ENCODE peak calls at places on chromosomes 3 and 15, in nine cellular contexts. R, L, D, N, O, Q, M, I and W are unnamed samples.

GRCh38 chr3:169615833-169616232 is 47.7 kb downstream of the MECOM start:
- DNase-seq in R (no peak), L (no peak), D (no peak), N (no peak), O (no peak), Q (no peak), M (no peak), I (no peak), W (no peak)

GRCh38 chr15:82647045-82647834 is at the start of gene CPEB1:
- DNase-seq in R (peak; percentile 74), L (peak; percentile 52), D (peak; percentile 42), N (peak; percentile 83), O (peak; percentile 39), Q (peak; percentile 28), M (no peak), I (peak; percentile 51), W (no peak)

GRCh38 chr3:122992628-122993570 is 34.7 kb downstream of the SEMA5B start:
- DNase-seq in R (no peak), L (no peak), D (no peak), N (peak; percentile 53), O (peak; percentile 42), Q (peak; percentile 37), M (no peak), I (no peak), W (no peak)

GRCh38 chr3:149384911-149385321 is 7.5 kb upstream of the TM4SF1 start:
- DNase-seq in R (no peak), L (no peak), D (no peak), N (no peak), O (no peak), Q (no peak), M (no peak), I (no peak), W (peak; percentile 88)

GRCh38 chr3:70803891-70804290 is 491.5 kb upstream of the MDFIC2 start:
- DNase-seq in R (no peak), L (no peak), D (no peak), N (no peak), O (no peak), Q (no peak), M (no peak), I (no peak), W (no peak)

GRCh38 chr3:31534036-31534435 is 1.3 kb downstream of the STT3B start:
- DNase-seq in R (no peak), L (no peak), D (peak; percentile 47), N (no peak), O (no peak), Q (no peak), M (no peak), I (no peak), W (peak; percentile 33)

GRCh38 chr3:449711-450110 is 253.1 kb downstream of the CHL1 start:
- DNase-seq in R (no peak), L (no peak), D (no peak), N (no peak), O (no peak), Q (no peak), M (no peak), I (no peak), W (no peak)

GRCh38 chr15:59294574-59294960 is 78.1 kb downstream of the MYO1E start:
- DNase-seq in R (no peak), L (no peak), D (no peak), N (no peak), O (no peak), Q (no peak), M (no peak), I (no peak), W (no peak)

GRCh38 chr3:38580450-38581382 is 68.8 kb downstream of the SCN5A start:
- DNase-seq in R (peak; percentile 36), L (peak; percentile 49), D (no peak), N (no peak), O (peak; percentile 86), Q (no peak), M (no peak), I (no peak), W (no peak)

GRCh38 chr3:38582941-38583645 is 66.4 kb downstream of the SCN5A start:
- DNase-seq in R (peak; percentile 27), L (no peak), D (no peak), N (no peak), O (peak; percentile 80), Q (no peak), M (no peak), I (no peak), W (no peak)

GRCh38 chr3:38583688-38584087 is 65.8 kb downstream of the SCN5A start:
- DNase-seq in R (peak; percentile 27), L (no peak), D (no peak), N (no peak), O (no peak), Q (no peak), M (no peak), I (no peak), W (no peak)

GRCh38 chr3:38582316-38582715 is 67.2 kb downstream of the SCN5A start:
- DNase-seq in R (peak; percentile 39), L (no peak), D (no peak), N (no peak), O (no peak), Q (no peak), M (no peak), I (no peak), W (no peak)

DNA sequence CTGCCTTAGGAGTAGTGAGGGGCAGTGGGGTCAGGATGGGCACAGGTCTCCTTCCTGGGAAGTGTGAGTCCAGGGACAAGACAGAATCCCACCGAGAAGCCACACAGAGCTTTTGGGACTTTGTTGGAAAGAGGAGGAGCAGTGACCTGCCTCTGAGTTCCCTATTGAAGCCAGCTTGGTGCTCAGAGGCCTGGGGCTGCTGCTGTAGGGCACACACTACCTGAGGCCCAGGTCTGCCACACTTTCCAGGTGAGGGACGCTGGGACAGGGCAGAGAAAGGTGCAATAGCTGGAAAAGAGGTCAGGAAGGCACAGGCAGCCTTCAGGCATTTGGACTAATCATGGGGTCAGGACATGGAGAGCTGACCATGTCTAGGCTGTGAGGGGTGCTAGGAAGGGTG is 67.7 kb downstream of the SCN5A start:
- DNase-seq in R (peak; percentile 27), L (no peak), D (no peak), N (no peak), O (no peak), Q (no peak), M (no peak), I (no peak), W (no peak)
- TF ChIP-seq CTCF in R (no peak), L (no peak), D (no peak), N (no peak), O (no peak), Q (no peak), M (no peak), I (no peak), W (no peak)

DNA sequence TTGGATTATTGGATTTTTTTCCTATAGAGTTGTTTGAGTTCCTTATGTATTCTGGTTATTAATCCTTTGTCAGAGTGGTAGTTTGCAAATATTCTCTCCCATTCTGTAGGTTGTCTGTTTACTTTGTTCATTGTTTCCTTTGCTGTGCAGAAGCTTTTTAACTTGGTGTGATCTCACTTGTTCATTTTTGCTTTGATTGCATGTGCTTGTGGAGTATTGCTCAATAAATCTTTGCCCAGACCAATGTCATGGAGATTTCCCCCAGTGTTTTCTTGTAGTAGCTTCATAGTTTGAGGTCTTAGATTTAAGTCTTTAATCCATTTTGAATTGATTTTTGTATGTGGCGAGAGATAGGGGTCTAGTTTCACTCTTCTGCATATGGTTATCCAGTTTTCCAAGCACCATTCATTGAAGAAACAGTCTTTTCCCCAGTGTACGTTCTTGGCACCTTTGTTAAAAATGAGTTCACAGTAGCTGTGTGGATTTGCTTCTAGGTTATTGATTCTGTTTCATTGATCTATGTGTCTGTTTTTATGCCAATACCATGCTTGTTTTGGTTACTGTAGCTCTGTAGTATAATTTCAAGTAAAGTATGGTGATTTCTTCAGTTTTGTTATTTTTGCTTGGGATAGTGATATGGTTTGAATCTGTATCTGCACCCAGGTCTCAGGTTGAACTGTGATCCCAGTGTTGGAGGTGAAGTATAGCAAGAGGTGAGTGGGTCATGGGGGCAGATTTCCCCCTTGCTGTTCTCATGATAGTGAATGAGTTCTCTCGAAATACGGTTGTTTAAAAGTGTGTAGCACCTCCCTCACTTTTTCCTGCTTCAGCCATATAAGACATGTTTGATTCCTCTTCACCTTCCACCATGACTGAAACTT is 46.1 kb upstream of the TNFSF10 start:
- DNase-seq in R (no peak), L (no peak), D (no peak), N (no peak), O (no peak), Q (no peak), M (no peak), I (no peak), W (no peak)
- TF ChIP-seq CTCF in R (no peak), L (no peak), D (no peak), N (no peak), O (no peak), Q (no peak), M (no peak), I (no peak), W (no peak)

DNA sequence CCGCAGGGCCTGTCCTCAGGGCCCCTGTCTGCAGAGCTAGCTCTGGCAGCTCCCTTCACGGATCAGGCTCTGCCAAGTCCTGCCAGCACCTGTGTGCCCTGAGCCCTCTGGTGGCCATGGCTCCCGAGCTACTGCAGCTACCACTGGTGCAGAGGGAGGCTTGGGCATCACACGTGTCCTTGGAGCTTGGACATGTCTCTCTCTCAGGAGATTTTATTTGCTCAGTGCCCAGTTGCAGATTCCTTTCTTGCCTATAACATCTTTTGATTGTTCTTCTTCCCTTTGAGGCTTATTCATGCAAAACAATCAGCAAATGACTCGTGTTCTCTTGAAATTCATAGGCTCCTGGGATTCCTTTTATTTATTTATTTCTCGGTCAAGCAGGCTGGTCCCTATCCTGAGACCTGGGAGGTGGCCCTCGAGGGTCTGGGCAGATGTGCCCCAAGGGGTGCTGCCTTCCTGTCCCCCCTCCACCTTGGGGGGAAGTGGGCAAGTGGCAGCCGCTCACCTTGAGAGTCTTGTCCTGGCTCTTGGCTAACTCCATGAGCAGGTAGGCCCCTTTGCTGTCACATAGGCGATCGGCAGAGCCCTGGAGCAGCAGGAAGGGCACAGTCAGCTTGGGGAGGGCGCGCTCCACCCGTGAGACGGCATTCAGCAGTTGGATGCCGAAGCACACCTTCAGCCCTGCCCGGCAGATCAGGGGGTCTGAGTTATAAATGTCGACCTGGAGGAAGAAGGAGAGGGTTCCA is 21.9 kb downstream of the ABTB1 start:
- DNase-seq in R (no peak), L (peak; percentile 73), D (peak; percentile 59), N (peak; percentile 74), O (peak; percentile 77), Q (no peak), M (no peak), I (peak; percentile 69), W (peak; percentile 76)
- TF ChIP-seq CTCF in R (peak; percentile 81), L (peak; percentile 68), D (peak; percentile 27), N (peak; percentile 43), O (peak; percentile 60), Q (no peak), M (peak; percentile 19), I (peak; percentile 49), W (peak; percentile 50)

DNA sequence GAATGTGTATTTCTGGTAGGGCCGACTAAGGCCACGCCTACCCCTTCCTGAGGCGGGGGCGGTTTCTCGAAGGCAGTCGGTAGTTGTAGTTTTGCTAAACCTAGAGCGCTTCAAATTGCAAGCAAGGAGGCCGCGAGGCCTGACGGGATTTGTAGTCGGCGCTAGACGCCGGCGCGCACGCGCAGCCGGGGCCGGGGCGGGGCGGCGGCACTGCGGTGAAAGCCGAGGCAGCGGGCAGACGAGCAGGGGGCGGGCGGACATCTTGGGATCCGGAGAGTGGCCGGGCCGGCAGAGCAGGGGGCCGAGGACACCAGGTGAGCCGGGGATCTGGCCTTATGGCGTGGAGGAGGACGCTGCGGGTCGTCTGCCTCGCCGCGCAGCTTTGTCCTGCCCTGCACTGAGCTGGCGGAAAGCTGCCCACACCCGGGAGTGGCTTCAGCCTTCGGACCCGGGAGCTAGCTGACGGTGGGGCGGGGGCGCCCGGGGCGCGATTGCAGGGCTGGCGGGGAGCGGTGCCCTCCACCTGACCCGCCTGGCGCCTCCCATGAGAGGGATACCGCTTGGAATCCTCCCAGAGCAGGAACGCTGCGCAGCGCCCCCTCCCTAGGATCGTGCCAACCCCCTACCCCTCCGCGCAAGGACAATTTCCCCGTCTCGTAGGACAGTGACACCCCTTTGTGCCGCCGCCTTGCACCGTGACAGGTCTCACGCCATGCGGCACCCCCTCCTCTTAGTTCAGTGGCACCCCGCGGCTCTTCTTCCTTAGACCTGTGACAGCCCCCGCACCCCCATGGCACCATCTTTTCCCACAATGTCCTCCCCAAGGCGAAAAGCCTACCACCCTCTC is at the start of gene AP2M1:
- DNase-seq in R (peak; percentile 96), L (peak; percentile 98), D (peak; percentile 99), N (peak; percentile 99), O (peak; percentile 98), Q (peak; percentile 99), M (peak; percentile 99), I (peak; percentile 99), W (peak; percentile 99)
- TF ChIP-seq CTCF in R (no peak), L (no peak), D (no peak), N (no peak), O (no peak), Q (no peak), M (peak; percentile 3), I (no peak), W (no peak)